ENCODE peak calls at places on chromosomes 6 and 20, in six cellular contexts. One of them, this sample, is unnamed.
A peak's percentile ranks its signal among the peaks of the same experiment; 100 is the strongest.

GRCh38 chr6:29986199-29986598 is 43.9 kb downstream of the HLA-A start:
- DNase-seq in uterus: no peak
- DNase-seq in Peyer's patch: no peak
- DNase-seq in adrenal gland: no peak
- DNase-seq in sigmoid colon: no peak
- DNase-seq in heart left ventricle: no peak
- DNase-seq in this sample: no peak

GRCh38 chr6:31010393-31011060 is at the start of gene MUC22:
- DNase-seq in Peyer's patch: no peak
- DNase-seq in adrenal gland: peak; percentile 23
- DNase-seq in heart left ventricle: no peak
- DNase-seq in sigmoid colon: no peak
- DNase-seq in uterus: no peak
- DNase-seq in this sample: no peak

GRCh38 chr6:24899647-24900325 is 36.0 kb downstream of the RIPOR2 start:
- DNase-seq in sigmoid colon: no peak
- DNase-seq in Peyer's patch: no peak
- DNase-seq in uterus: no peak
- DNase-seq in adrenal gland: no peak
- DNase-seq in heart left ventricle: no peak
- DNase-seq in this sample: no peak

GRCh38 chr6:161651949-161652348 is 378.1 kb upstream of the AGPAT4 start:
- DNase-seq in uterus: no peak
- DNase-seq in Peyer's patch: no peak
- DNase-seq in heart left ventricle: no peak
- DNase-seq in adrenal gland: no peak
- DNase-seq in sigmoid colon: no peak
- DNase-seq in this sample: no peak

GRCh38 chr6:101401792-101402617 is 8.5 kb downstream of the GRIK2 start:
- DNase-seq in adrenal gland: no peak
- DNase-seq in uterus: no peak
- DNase-seq in Peyer's patch: no peak
- DNase-seq in sigmoid colon: no peak
- DNase-seq in heart left ventricle: peak; percentile 64
- DNase-seq in this sample: no peak

GRCh38 chr6:139943391-139943790 is 568.9 kb upstream of the CITED2 start:
- DNase-seq in heart left ventricle: no peak
- DNase-seq in uterus: no peak
- DNase-seq in sigmoid colon: no peak
- DNase-seq in adrenal gland: no peak
- DNase-seq in Peyer's patch: no peak
- DNase-seq in this sample: no peak

GRCh38 chr6:18997375-18997826 is 610.3 kb downstream of the RNF144B start:
- DNase-seq in uterus: no peak
- DNase-seq in adrenal gland: peak; percentile 1
- DNase-seq in heart left ventricle: no peak
- DNase-seq in sigmoid colon: no peak
- DNase-seq in Peyer's patch: no peak
- DNase-seq in this sample: no peak

GRCh38 chr20:57851786-57852185 is 142.0 kb upstream of the PMEPA1 start:
- DNase-seq in adrenal gland: no peak
- DNase-seq in sigmoid colon: no peak
- DNase-seq in Peyer's patch: no peak
- DNase-seq in uterus: no peak
- DNase-seq in heart left ventricle: no peak
- DNase-seq in this sample: no peak

GRCh38 chr6:5537967-5538366 is 276.7 kb downstream of the FARS2 start:
- DNase-seq in sigmoid colon: no peak
- DNase-seq in adrenal gland: no peak
- DNase-seq in heart left ventricle: no peak
- DNase-seq in Peyer's patch: no peak
- DNase-seq in uterus: no peak
- DNase-seq in this sample: no peak

GRCh38 chr20:37383229-37383989 is 37.5 kb downstream of the SRC start:
- DNase-seq in heart left ventricle: no peak
- DNase-seq in sigmoid colon: peak; percentile 65
- DNase-seq in adrenal gland: peak; percentile 87
- DNase-seq in Peyer's patch: no peak
- DNase-seq in uterus: peak; percentile 40
- DNase-seq in this sample: no peak

GRCh38 chr6:106253731-106254130 is 71.8 kb downstream of the ATG5 start:
- DNase-seq in Peyer's patch: no peak
- DNase-seq in uterus: no peak
- DNase-seq in adrenal gland: no peak
- DNase-seq in heart left ventricle: no peak
- DNase-seq in sigmoid colon: no peak
- DNase-seq in this sample: no peak

GRCh38 chr6:391559-392440 is at the start of gene IRF4:
- DNase-seq in Peyer's patch: peak; percentile 92
- DNase-seq in adrenal gland: no peak
- DNase-seq in heart left ventricle: no peak
- DNase-seq in uterus: no peak
- DNase-seq in sigmoid colon: no peak
- DNase-seq in this sample: no peak

GRCh38 chr6:132614554-132614953 is 9.5 kb downstream of the TAAR2 start:
- DNase-seq in heart left ventricle: no peak
- DNase-seq in uterus: no peak
- DNase-seq in sigmoid colon: no peak
- DNase-seq in Peyer's patch: no peak
- DNase-seq in adrenal gland: no peak
- DNase-seq in this sample: no peak

GRCh38 chr6:63537126-63537958 is 34.9 kb upstream of the LOC128125822 start:
- DNase-seq in adrenal gland: no peak
- DNase-seq in heart left ventricle: no peak
- DNase-seq in Peyer's patch: no peak
- DNase-seq in sigmoid colon: no peak
- DNase-seq in uterus: no peak
- DNase-seq in this sample: no peak

GRCh38 chr20:1973921-1974440 is 19.9 kb downstream of the PDYN start:
- DNase-seq in Peyer's patch: peak; percentile 17
- DNase-seq in adrenal gland: no peak
- DNase-seq in sigmoid colon: no peak
- DNase-seq in heart left ventricle: no peak
- DNase-seq in uterus: no peak
- DNase-seq in this sample: no peak

GRCh38 chr20:50652702-50653294 is 38.5 kb downstream of the RIPOR3 start:
- DNase-seq in uterus: no peak
- DNase-seq in Peyer's patch: no peak
- DNase-seq in heart left ventricle: no peak
- DNase-seq in sigmoid colon: no peak
- DNase-seq in adrenal gland: no peak
- DNase-seq in this sample: no peak

GRCh38 chr6:158863646-158864045 is 44.5 kb upstream of the EZR start:
- DNase-seq in adrenal gland: peak; percentile 14
- DNase-seq in Peyer's patch: no peak
- DNase-seq in sigmoid colon: no peak
- DNase-seq in uterus: no peak
- DNase-seq in heart left ventricle: no peak
- DNase-seq in this sample: no peak

GRCh38 chr6:144215402-144215931 is 65.2 kb downstream of the STX11 start:
- DNase-seq in sigmoid colon: no peak
- DNase-seq in Peyer's patch: peak; percentile 59
- DNase-seq in adrenal gland: peak; percentile 44
- DNase-seq in uterus: peak; percentile 19
- DNase-seq in heart left ventricle: peak; percentile 42
- DNase-seq in this sample: no peak

GRCh38 chr6:144216668-144217218 is 66.4 kb downstream of the STX11 start:
- DNase-seq in uterus: no peak
- DNase-seq in heart left ventricle: no peak
- DNase-seq in adrenal gland: no peak
- DNase-seq in Peyer's patch: no peak
- DNase-seq in sigmoid colon: no peak
- DNase-seq in this sample: no peak

GRCh38 chr6:144214622-144215401 is 64.5 kb downstream of the STX11 start:
- DNase-seq in Peyer's patch: no peak
- DNase-seq in adrenal gland: no peak
- DNase-seq in uterus: no peak
- DNase-seq in sigmoid colon: no peak
- DNase-seq in heart left ventricle: peak; percentile 29
- DNase-seq in this sample: no peak

GRCh38 chr6:144217264-144217663 is 66.9 kb downstream of the STX11 start:
- DNase-seq in Peyer's patch: no peak
- DNase-seq in uterus: no peak
- DNase-seq in heart left ventricle: no peak
- DNase-seq in sigmoid colon: no peak
- DNase-seq in adrenal gland: no peak
- DNase-seq in this sample: no peak

GRCh38 chr6:144215932-144216667 is 65.8 kb downstream of the STX11 start:
- DNase-seq in sigmoid colon: peak; percentile 97
- DNase-seq in heart left ventricle: peak; percentile 96
- DNase-seq in adrenal gland: peak; percentile 94
- DNase-seq in uterus: peak; percentile 97
- DNase-seq in Peyer's patch: peak; percentile 96
- DNase-seq in this sample: peak; percentile 93
- TF ChIP-seq POLR2A in sigmoid colon: no peak
- TF ChIP-seq POLR2A in heart left ventricle: no peak
- TF ChIP-seq POLR2A in adrenal gland: peak; percentile 26
- TF ChIP-seq POLR2A in uterus: peak; percentile 42
- TF ChIP-seq POLR2A in Peyer's patch: peak; percentile 46
- TF ChIP-seq POLR2A in this sample: peak; percentile 18

GRCh38 chr20:21707267-21707666 is 1.8 kb downstream of the PAX1 start:
- DNase-seq in heart left ventricle: no peak
- DNase-seq in sigmoid colon: no peak
- DNase-seq in uterus: no peak
- DNase-seq in adrenal gland: no peak
- DNase-seq in Peyer's patch: no peak
- DNase-seq in this sample: no peak
- H3K27me3 ChIP-seq in heart left ventricle: peaks cover 92% of the 10 kb centered on the region
- H3K27me3 ChIP-seq in sigmoid colon: peaks cover 94% of the 10 kb centered on the region
- H3K27me3 ChIP-seq in uterus: peaks cover 35% of the 10 kb centered on the region
- H3K27me3 ChIP-seq in adrenal gland: peaks cover 79% of the 10 kb centered on the region
- H3K27me3 ChIP-seq in Peyer's patch: no peaks in the 10 kb centered on the region
- H3K27me3 ChIP-seq in this sample: peaks cover 48% of the 10 kb centered on the region

DNA sequence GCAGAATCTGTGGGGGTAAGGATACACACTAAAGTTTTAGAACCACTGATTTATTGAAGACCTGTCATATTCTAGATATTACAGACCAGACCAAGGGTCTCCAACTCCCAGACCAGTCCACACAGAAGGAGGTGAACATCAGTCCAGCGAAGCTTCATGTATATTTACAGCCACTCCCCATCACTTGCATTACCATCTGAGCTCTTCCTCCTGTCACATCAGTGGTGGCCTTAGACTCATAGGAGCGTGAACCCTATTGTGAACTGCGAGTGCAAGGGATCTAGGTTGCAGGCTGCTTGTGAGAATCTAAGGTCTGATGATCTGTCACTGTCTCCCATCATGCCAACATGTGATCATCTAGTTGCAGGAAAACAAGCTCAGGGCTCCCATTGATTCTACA is 5.0 kb upstream of the BCLAF1 start:
- DNase-seq in sigmoid colon: no peak
- DNase-seq in Peyer's patch: no peak
- DNase-seq in heart left ventricle: no peak
- DNase-seq in uterus: no peak
- DNase-seq in adrenal gland: no peak
- DNase-seq in this sample: no peak
- TF ChIP-seq POLR2A in sigmoid colon: no peak
- TF ChIP-seq POLR2A in Peyer's patch: no peak
- TF ChIP-seq POLR2A in heart left ventricle: no peak
- TF ChIP-seq POLR2A in uterus: no peak
- TF ChIP-seq POLR2A in adrenal gland: no peak
- TF ChIP-seq POLR2A in this sample: no peak

GRCh38 chr20:64233725-64234124 is 21.8 kb upstream of the PCMTD2 start:
- DNase-seq in Peyer's patch: no peak
- DNase-seq in heart left ventricle: peak; percentile 91
- DNase-seq in adrenal gland: peak; percentile 95
- DNase-seq in sigmoid colon: no peak
- DNase-seq in uterus: no peak
- DNase-seq in this sample: peak; percentile 73

GRCh38 chr20:64232794-64233193 is 22.8 kb upstream of the PCMTD2 start:
- DNase-seq in heart left ventricle: peak; percentile 57
- DNase-seq in sigmoid colon: no peak
- DNase-seq in uterus: no peak
- DNase-seq in adrenal gland: peak; percentile 91
- DNase-seq in Peyer's patch: no peak
- DNase-seq in this sample: no peak

GRCh38 chr20:64229537-64230061 is 25.9 kb upstream of the PCMTD2 start:
- DNase-seq in Peyer's patch: no peak
- DNase-seq in heart left ventricle: peak; percentile 7
- DNase-seq in sigmoid colon: no peak
- DNase-seq in adrenal gland: no peak
- DNase-seq in uterus: no peak
- DNase-seq in this sample: no peak

GRCh38 chr20:64230461-64231145 is 24.9 kb upstream of the PCMTD2 start:
- DNase-seq in sigmoid colon: no peak
- DNase-seq in heart left ventricle: peak; percentile 12
- DNase-seq in uterus: no peak
- DNase-seq in adrenal gland: no peak
- DNase-seq in Peyer's patch: no peak
- DNase-seq in this sample: no peak

GRCh38 chr20:64231621-64232550 is 23.7 kb upstream of the PCMTD2 start:
- DNase-seq in adrenal gland: no peak
- DNase-seq in sigmoid colon: no peak
- DNase-seq in Peyer's patch: no peak
- DNase-seq in uterus: no peak
- DNase-seq in heart left ventricle: peak; percentile 23
- DNase-seq in this sample: no peak
- H3K27me3 ChIP-seq in adrenal gland: no peaks in the 10 kb centered on the region
- H3K27me3 ChIP-seq in sigmoid colon: no peaks in the 10 kb centered on the region
- H3K27me3 ChIP-seq in Peyer's patch: no peaks in the 10 kb centered on the region
- H3K27me3 ChIP-seq in uterus: no peaks in the 10 kb centered on the region
- H3K27me3 ChIP-seq in heart left ventricle: no peaks in the 10 kb centered on the region
- H3K27me3 ChIP-seq in this sample: no peaks in the 10 kb centered on the region

GRCh38 chr6:13674533-13675190 is 37.0 kb downstream of the RANBP9 start:
- DNase-seq in uterus: no peak
- DNase-seq in heart left ventricle: no peak
- DNase-seq in Peyer's patch: no peak
- DNase-seq in sigmoid colon: no peak
- DNase-seq in adrenal gland: no peak
- DNase-seq in this sample: no peak
- TF ChIP-seq POLR2A in uterus: no peak
- TF ChIP-seq POLR2A in heart left ventricle: no peak
- TF ChIP-seq POLR2A in Peyer's patch: no peak
- TF ChIP-seq POLR2A in sigmoid colon: no peak
- TF ChIP-seq POLR2A in adrenal gland: no peak
- TF ChIP-seq POLR2A in this sample: no peak

GRCh38 chr6:41427642-41428401 is 92.4 kb downstream of the NCR2 start:
- DNase-seq in adrenal gland: peak; percentile 14
- DNase-seq in sigmoid colon: peak; percentile 75
- DNase-seq in uterus: peak; percentile 54
- DNase-seq in heart left ventricle: peak; percentile 60
- DNase-seq in Peyer's patch: peak; percentile 69
- DNase-seq in this sample: no peak

GRCh38 chr6:41430875-41431274 is 95.5 kb downstream of the NCR2 start:
- DNase-seq in uterus: no peak
- DNase-seq in Peyer's patch: no peak
- DNase-seq in adrenal gland: no peak
- DNase-seq in heart left ventricle: no peak
- DNase-seq in sigmoid colon: no peak
- DNase-seq in this sample: peak; percentile 44

GRCh38 chr6:41428402-41428994 is 93.1 kb downstream of the NCR2 start:
- DNase-seq in heart left ventricle: peak; percentile 43
- DNase-seq in sigmoid colon: peak; percentile 84
- DNase-seq in adrenal gland: no peak
- DNase-seq in Peyer's patch: no peak
- DNase-seq in uterus: peak; percentile 81
- DNase-seq in this sample: no peak

GRCh38 chr6:41428995-41429417 is 93.6 kb downstream of the NCR2 start:
- DNase-seq in Peyer's patch: no peak
- DNase-seq in sigmoid colon: peak; percentile 83
- DNase-seq in adrenal gland: no peak
- DNase-seq in heart left ventricle: peak; percentile 61
- DNase-seq in uterus: peak; percentile 72
- DNase-seq in this sample: peak; percentile 41

GRCh38 chr6:41429506-41430504 is 94.4 kb downstream of the NCR2 start:
- DNase-seq in uterus: no peak
- DNase-seq in sigmoid colon: no peak
- DNase-seq in adrenal gland: no peak
- DNase-seq in heart left ventricle: no peak
- DNase-seq in Peyer's patch: no peak
- DNase-seq in this sample: no peak
- H3K27me3 ChIP-seq in uterus: no peaks in the 10 kb centered on the region
- H3K27me3 ChIP-seq in sigmoid colon: no peaks in the 10 kb centered on the region
- H3K27me3 ChIP-seq in adrenal gland: peaks cover 25% of the 10 kb centered on the region
- H3K27me3 ChIP-seq in heart left ventricle: no peaks in the 10 kb centered on the region
- H3K27me3 ChIP-seq in Peyer's patch: no peaks in the 10 kb centered on the region
- H3K27me3 ChIP-seq in this sample: no peaks in the 10 kb centered on the region